ENCODE peak calls at places on chromosomes 4 and X, in four cellular contexts. J is C1 segment of cervical spinal cord, Y is fibroblast of mammary gland, R is astrocyte of the cerebellum. T is an unnamed sample.

GRCh38 chr4:3766791-3767561 is 791 bp downstream of the ADRA2C start:
- DNase-seq in Y (peak; percentile 24), R (no peak), J (no peak), T (peak; percentile 3)

GRCh38 chr4:145840162-145840768 is 98.4 kb downstream of the ZNF827 start:
- DNase-seq in J (no peak), R (peak; percentile 28), Y (peak; percentile 64), T (peak; percentile 55)

GRCh38 chrX:2188840-2189239 is 311.9 kb downstream of the DHRSX start:
- DNase-seq in R (no peak), Y (no peak), J (no peak), T (no peak)

GRCh38 chr4:164571593-164572385 is 182.1 kb upstream of the SMIM31 start:
- DNase-seq in R (peak; percentile 5), J (no peak), Y (peak; percentile 15), T (peak; percentile 23)

GRCh38 chr4:166274136-166274761 is 401.2 kb downstream of the TLL1 start:
- DNase-seq in Y (peak; percentile 16), J (no peak), R (no peak), T (no peak)

GRCh38 chr4:8119877-8120276 is 38.7 kb downstream of the ABLIM2 start:
- DNase-seq in R (no peak), Y (no peak), J (no peak), T (no peak)

GRCh38 chr4:186485621-186486062 is 69.7 kb downstream of the MTNR1A start:
- DNase-seq in R (no peak), J (peak; percentile 6), Y (no peak), T (peak; percentile 14)

GRCh38 chrX:30141966-30142365 is 73.4 kb upstream of the MAGEB2 start:
- DNase-seq in Y (peak; percentile 50), J (no peak), R (no peak), T (peak; percentile 32)

T was measured in astrocyte of the spinal cord.